ENCODE peak calls at places on chromosomes 16 and 17, in nine cellular contexts. T, Y, L, I, M, C, D, Q and V are unnamed samples.

GRCh38 chr16:70429888-70430666 is 8.8 kb downstream of the ST3GAL2 start:
- DNase-seq in Q (no peak), C (no peak), Y (no peak), I (no peak), T (no peak), D (no peak), L (no peak), M (no peak), V (no peak)

GRCh38 chr17:83200231-83200699 is 120.9 kb downstream of the METRNL start:
- DNase-seq in L (peak), Q (no peak), C (peak), T (no peak), Y (no peak), M (peak), D (peak), I (no peak), V (no peak)

GRCh38 chr17:74697477-74697876 is 15.2 kb downstream of the CD300LF start:
- DNase-seq in Y (no peak), I (no peak), L (no peak), M (no peak), C (no peak), Q (no peak), T (no peak), D (no peak), V (no peak)

GRCh38 chr17:49843774-49844350 is 4.0 kb downstream of the TAC4 start:
- DNase-seq in C (no peak), M (no peak), T (no peak), Q (no peak), D (no peak), L (no peak), I (no peak), Y (no peak), V (no peak)

GRCh38 chr16:66376114-66376513 is 9.6 kb downstream of the CDH5 start:
- DNase-seq in I (no peak), T (no peak), D (no peak), C (no peak), Y (no peak), Q (no peak), M (no peak), L (no peak), V (no peak)

GRCh38 chr16:88456356-88457292 is 3.5 kb downstream of the ZFPM1 start:
- DNase-seq in Q (no peak), T (no peak), I (peak), C (no peak), Y (no peak), L (no peak), D (no peak), M (no peak), V (no peak)

GRCh38 chr17:38746004-38746892 is 1.9 kb downstream of the PCGF2 start:
- DNase-seq in L (no peak), T (no peak), Y (no peak), C (no peak), M (no peak), D (no peak), I (no peak), Q (no peak), V (peak)

GRCh38 chr17:66580601-66581385 is 254.1 kb upstream of the CACNG5 start:
- DNase-seq in I (no peak), M (peak), Y (peak), D (peak), T (peak), L (no peak), Q (no peak), C (peak), V (no peak)

GRCh38 chr17:1158879-1159278 is 20.9 kb downstream of the ABR start:
- DNase-seq in Y (no peak), L (no peak), D (no peak), Q (no peak), M (peak), T (no peak), I (no peak), C (no peak), V (no peak)

GRCh38 chr16:15888072-15888976 is at the start of gene CEP20:
- DNase-seq in I (peak), L (peak), Q (peak), C (peak), T (peak), D (peak), M (peak), Y (peak), V (peak)

GRCh38 chr17:63842173-63842539 is 329 bp downstream of the SMARCD2 start:
- DNase-seq in Y (no peak), D (no peak), T (no peak), I (no peak), M (no peak), L (peak), Q (no peak), C (no peak), V (peak)

GRCh38 chr17:74520790-74521480 is 10.3 kb downstream of the CD300LB start:
- DNase-seq in D (no peak), M (no peak), I (no peak), L (peak), Y (no peak), Q (no peak), T (no peak), C (no peak), V (no peak)

GRCh38 chr16:74601131-74601871 is 5.6 kb downstream of the GLG1 start:
- DNase-seq in I (peak), T (no peak), C (no peak), D (peak), Q (no peak), M (no peak), Y (no peak), L (no peak), V (no peak)

GRCh38 chr17:29390856-29391631 is 881 bp downstream of the TAOK1 start:
- DNase-seq in I (no peak), D (peak), T (no peak), C (peak), M (peak), Y (no peak), Q (peak), L (no peak), V (peak)

GRCh38 chr17:29156781-29157180 is 23.4 kb downstream of the MYO18A start:
- DNase-seq in Y (no peak), T (no peak), I (no peak), Q (no peak), M (no peak), L (no peak), C (no peak), D (no peak), V (no peak)

GRCh38 chr16:25481636-25482035 is 210.1 kb upstream of the HS3ST4 start:
- DNase-seq in M (no peak), T (no peak), C (no peak), D (no peak), Y (no peak), I (no peak), Q (no peak), L (no peak), V (no peak)